ENCODE peak calls at places on chromosomes 3 and 15, in eight cellular contexts. K is transverse colon, O is type B pancreatic cell, P is A549, Z is NCI-H446 treated with DMSO at 0.1 percent for 48 hours, T is HFFc6, X is H4, Q is posterior cingulate gyrus. M is an unnamed sample.

GRCh38 chr15:98398886-98399285 is 249.5 kb upstream of the IGF1R start:
- DNase-seq in Z (no peak), T (no peak), K (no peak), P (no peak), Q (no peak), X (no peak), O (no peak), M (no peak)

GRCh38 chr15:33034588-33034987 is 159.9 kb downstream of the FMN1 start:
- DNase-seq in X (no peak), O (no peak), T (no peak), Q (no peak), P (no peak), K (peak; percentile 45), Z (no peak), M (no peak)

GRCh38 chr15:71651750-71652186 is 158.6 kb upstream of the NR2E3 start:
- DNase-seq in O (no peak), K (peak; percentile 14), T (peak; percentile 67), Q (no peak), X (peak; percentile 79), P (peak; percentile 86), Z (no peak), M (peak; percentile 49)

GRCh38 chr15:67103869-67104268 is 38.5 kb downstream of the SMAD3 start:
- DNase-seq in P (no peak), X (no peak), K (no peak), Z (no peak), O (no peak), T (no peak), Q (no peak), M (no peak)

GRCh38 chr3:48194446-48195071 is 6.3 kb upstream of the CDC25A start:
- DNase-seq in P (peak; percentile 56), X (peak; percentile 34), Q (no peak), K (peak; percentile 71), O (no peak), Z (peak; percentile 27), T (peak; percentile 43), M (peak; percentile 81)

GRCh38 chr3:145094355-145094941 is 1066.5 kb downstream of the PLOD2 start:
- DNase-seq in K (no peak), P (peak; percentile 25), X (peak; percentile 71), Q (no peak), Z (peak; percentile 38), T (no peak), O (no peak), M (no peak)

GRCh38 chr3:160686955-160687535 is 10.1 kb downstream of the ARL14 start:
- DNase-seq in Q (no peak), P (peak; percentile 22), K (no peak), O (no peak), T (peak; percentile 39), Z (no peak), X (no peak), M (no peak)

GRCh38 chr3:183698760-183699159 is 1.2 kb downstream of the YEATS2 start:
- DNase-seq in K (peak; percentile 14), X (no peak), T (peak; percentile 8), Z (no peak), Q (no peak), O (no peak), P (no peak), M (no peak)

GRCh38 chr3:148366743-148367410 is 330.8 kb upstream of the AGTR1 start:
- DNase-seq in T (peak; percentile 9), K (no peak), Z (no peak), X (peak; percentile 21), P (peak; percentile 16), O (no peak), Q (no peak), M (no peak)

GRCh38 chr3:42652611-42653302 is 740 bp upstream of the ZBTB47 start:
- DNase-seq in K (peak; percentile 72), Q (peak; percentile 88), O (no peak), P (peak; percentile 70), X (peak; percentile 59), T (peak; percentile 74), Z (no peak), M (peak; percentile 84)

GRCh38 chr15:40508216-40508615 is 37.4 kb downstream of the CHST14 start:
- DNase-seq in P (no peak), T (no peak), Z (no peak), O (no peak), Q (no peak), K (no peak), X (no peak), M (no peak)

GRCh38 chr15:70196314-70197291 is 98.9 kb upstream of the TLE3 start:
- DNase-seq in T (no peak), O (no peak), Z (peak; percentile 54), Q (no peak), X (peak; percentile 99), K (peak; percentile 60), P (no peak), M (no peak)

GRCh38 chr3:72445827-72446405 is 402.3 kb downstream of the SHQ1 start:
- DNase-seq in X (no peak), P (no peak), K (no peak), T (no peak), Q (no peak), O (no peak), Z (no peak), M (no peak)

GRCh38 chr15:69380100-69380725 is 33.9 kb upstream of the KIF23 start:
- DNase-seq in T (no peak), K (no peak), Q (no peak), X (no peak), Z (no peak), P (peak; percentile 41), O (no peak), M (no peak)

GRCh38 chr3:53581671-53582070 is 87.3 kb downstream of the CACNA1D start:
- DNase-seq in X (peak; percentile 26), T (peak; percentile 44), O (no peak), Q (no peak), K (no peak), P (no peak), Z (no peak), M (no peak)

GRCh38 chr3:133476971-133477375 is 77.1 kb downstream of the BFSP2 start:
- DNase-seq in K (no peak), Z (peak; percentile 98), P (no peak), O (no peak), T (no peak), X (no peak), Q (no peak), M (no peak)

GRCh38 chr3:110932515-110933095 is 139.0 kb upstream of the NECTIN3 start:
- DNase-seq in X (no peak), O (no peak), K (no peak), Q (no peak), T (peak; percentile 38), P (peak; percentile 33), Z (no peak), M (no peak)

GRCh38 chr3:174945276-174945675 is 86.1 kb downstream of the NAALADL2 start:
- DNase-seq in Z (no peak), P (no peak), O (no peak), K (no peak), Q (no peak), T (no peak), X (no peak), M (no peak)

GRCh38 chr15:101664303-101664913 is 12.2 kb upstream of the TM2D3 start:
- DNase-seq in X (no peak), O (no peak), K (no peak), Z (no peak), T (no peak), Q (no peak), P (peak; percentile 54), M (no peak)